ENCODE peak calls at places on chromosomes 12 and 14, in six cellular contexts. P is stomach, V is uterus, T is adrenal gland, U is esophagus squamous epithelium, Z is gastrocnemius medialis. Y is an unnamed sample.

GRCh38 chr14:59852350-59852749 is 18.2 kb downstream of the RTN1 start:
- DNase-seq in P (no peak), V (no peak), T (no peak), U (no peak), Z (no peak), Y (no peak)

GRCh38 chr14:37466623-37467088 is 128.4 kb downstream of the FOXA1 start:
- DNase-seq in P (no peak), V (no peak), T (no peak), U (no peak), Z (no peak), Y (no peak)

GRCh38 chr14:71491925-71492324 is 440.3 kb upstream of the RGS6 start:
- DNase-seq in P (no peak), V (no peak), T (peak; percentile 60), U (no peak), Z (no peak), Y (no peak)

GRCh38 chr14:95011449-95012020 is 145.8 kb downstream of the DICER1 start:
- DNase-seq in P (no peak), V (no peak), T (no peak), U (no peak), Z (no peak), Y (no peak)

GRCh38 chr14:50542941-50543418 is 10.6 kb upstream of the MAP4K5 start:
- DNase-seq in P (peak; percentile 38), V (no peak), T (no peak), U (no peak), Z (peak; percentile 6), Y (no peak)

GRCh38 chr12:51752490-51752889 is 96.0 kb downstream of the FIGNL2 start:
- DNase-seq in P (peak; percentile 30), V (peak; percentile 31), T (peak; percentile 40), U (no peak), Z (no peak), Y (peak; percentile 71)

GRCh38 chr12:85955127-85955526 is 81.0 kb downstream of the NTS start:
- DNase-seq in P (no peak), V (no peak), T (no peak), U (no peak), Z (no peak), Y (no peak)

GRCh38 chr12:47507221-47507620 is 198.6 kb downstream of the RPAP3 start:
- DNase-seq in P (no peak), V (no peak), T (no peak), U (no peak), Z (no peak), Y (no peak)

GRCh38 chr12:75986001-75986739 is 45.4 kb downstream of the PHLDA1 start:
- DNase-seq in P (no peak), V (no peak), T (no peak), U (no peak), Z (no peak), Y (no peak)

GRCh38 chr12:1796515-1797010 is 23.8 kb upstream of the LRTM2 start:
- DNase-seq in P (peak; percentile 45), V (peak; percentile 44), T (peak; percentile 35), U (no peak), Z (no peak), Y (no peak)

GRCh38 chr14:101174980-101175606 is 271.6 kb upstream of the RTL1 start:
- DNase-seq in P (no peak), V (no peak), T (no peak), U (no peak), Z (no peak), Y (no peak)

GRCh38 chr12:123004287-123004686 is 23.8 kb downstream of the ARL6IP4 start:
- DNase-seq in P (no peak), V (no peak), T (no peak), U (no peak), Z (no peak), Y (no peak)

GRCh38 chr12:89073027-89073398 is 279.3 kb downstream of the DUSP6 start:
- DNase-seq in P (no peak), V (no peak), T (no peak), U (no peak), Z (no peak), Y (no peak)

GRCh38 chr12:80936642-80937390 is 918 bp downstream of the LIN7A start:
- DNase-seq in P (peak; percentile 27), V (peak; percentile 44), T (no peak), U (no peak), Z (no peak), Y (peak; percentile 80)

GRCh38 chr12:70927356-70927755 is 6.8 kb upstream of the PTPRR start:
- DNase-seq in P (no peak), V (no peak), T (no peak), U (no peak), Z (no peak), Y (no peak)

GRCh38 chr14:101707285-101707842 is 54.1 kb upstream of the PPP2R5C start:
- DNase-seq in P (no peak), V (peak; percentile 44), T (peak; percentile 64), U (no peak), Z (peak; percentile 32), Y (no peak)

GRCh38 chr12:96211989-96212388 is 17.8 kb downstream of the ELK3 start:
- DNase-seq in P (no peak), V (no peak), T (no peak), U (no peak), Z (no peak), Y (no peak)

GRCh38 chr12:13114251-13115052 is 11.0 kb upstream of the GSG1 start:
- DNase-seq in P (no peak), V (no peak), T (no peak), U (no peak), Z (no peak), Y (no peak)

GRCh38 chr14:22884721-22885523 is 1.9 kb downstream of the REM2 start:
- DNase-seq in P (no peak), V (no peak), T (no peak), U (no peak), Z (no peak), Y (no peak)

GRCh38 chr14:22887260-22887989 is 4.4 kb downstream of the REM2 start:
- DNase-seq in P (peak; percentile 78), V (peak; percentile 52), T (peak; percentile 76), U (no peak), Z (no peak), Y (no peak)

GRCh38 chr14:22887990-22888378 is 5.0 kb downstream of the REM2 start:
- DNase-seq in P (no peak), V (no peak), T (no peak), U (no peak), Z (no peak), Y (no peak)

GRCh38 chr14:22885975-22886374 is 3.0 kb downstream of the REM2 start:
- DNase-seq in P (no peak), V (no peak), T (no peak), U (no peak), Z (no peak), Y (no peak)

DNA sequence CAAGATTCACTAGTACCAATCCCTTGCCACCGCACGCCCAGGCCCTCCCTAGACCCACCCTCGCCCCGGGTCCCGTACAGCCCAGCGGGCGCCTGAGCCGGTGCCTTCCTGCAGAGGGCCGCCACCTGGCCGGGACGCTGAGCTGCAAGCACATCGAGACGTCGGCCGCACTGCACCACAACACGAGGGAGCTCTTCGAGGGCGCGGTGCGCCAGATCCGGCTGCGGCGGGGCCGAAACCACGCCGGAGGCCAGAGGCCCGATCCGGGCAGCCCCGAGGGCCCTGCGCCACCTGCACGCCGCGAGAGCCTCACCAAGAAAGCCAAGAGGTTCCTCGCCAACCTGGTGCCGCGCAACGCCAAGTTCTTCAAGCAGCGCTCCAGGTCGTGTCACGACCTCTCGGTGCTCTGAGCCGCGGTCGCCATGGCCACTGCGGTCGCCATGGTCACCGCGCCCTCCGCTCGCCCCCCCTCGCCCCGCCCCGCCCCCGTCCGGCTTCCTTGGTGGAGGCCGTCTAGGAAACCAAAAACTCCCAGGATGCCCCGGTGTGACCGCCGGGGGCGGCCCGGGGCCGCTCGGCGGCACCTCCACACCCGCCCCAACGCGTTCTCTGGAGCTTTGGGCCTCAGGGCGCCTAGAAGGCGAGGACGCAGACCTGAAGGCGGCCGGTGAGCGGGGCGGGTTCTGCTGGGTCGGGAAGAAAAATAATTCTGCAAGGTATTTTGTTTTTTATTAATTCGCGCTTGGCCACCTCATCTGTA is 3.7 kb downstream of the REM2 start:
- DNase-seq in P (peak; percentile 85), V (peak; percentile 80), T (peak; percentile 79), U (no peak), Z (peak; percentile 14), Y (peak; percentile 88)
- TF ChIP-seq POLR2A in P (no peak), V (peak; percentile 35), T (peak; percentile 21), U (no peak), Z (no peak), Y (no peak)

DNA sequence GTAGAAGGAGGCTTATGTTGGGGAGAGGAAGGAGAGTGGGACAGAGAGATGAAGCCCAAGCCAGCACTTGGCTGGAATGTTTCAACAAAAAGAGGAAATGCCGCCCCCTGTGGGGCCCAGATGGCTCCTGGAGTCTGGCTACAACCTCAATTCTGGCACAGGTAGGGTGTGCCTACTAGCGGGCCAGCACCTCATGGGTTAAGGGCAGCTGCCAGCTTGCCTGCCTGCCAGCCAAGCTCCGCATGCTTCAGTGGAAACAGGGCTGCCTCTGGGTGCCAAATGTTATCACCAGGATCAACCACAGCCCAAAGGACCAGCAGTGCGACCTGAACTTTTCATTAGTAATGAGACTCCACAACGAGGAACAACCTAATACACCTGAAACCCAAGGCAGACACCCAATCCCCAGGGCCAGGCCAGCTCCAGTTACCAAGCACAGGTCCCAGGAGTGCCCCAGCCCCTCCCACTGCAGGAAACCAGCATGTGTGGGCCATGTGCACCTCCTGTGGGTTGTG is 11.3 kb downstream of the RAB15 start:
- DNase-seq in P (peak; percentile 85), V (no peak), T (no peak), U (no peak), Z (no peak), Y (no peak)
- TF ChIP-seq POLR2A in P (no peak), V (no peak), T (no peak), U (no peak), Z (no peak), Y (no peak)

GRCh38 chr12:91381309-91381804 is 198.7 kb upstream of the DCN start:
- DNase-seq in P (peak; percentile 48), V (peak; percentile 38), T (peak; percentile 75), U (no peak), Z (no peak), Y (no peak)

GRCh38 chr12:91380651-91381050 is 198.0 kb upstream of the DCN start:
- DNase-seq in P (no peak), V (no peak), T (no peak), U (no peak), Z (no peak), Y (no peak)

GRCh38 chr12:91383106-91383505 is 200.5 kb upstream of the DCN start:
- DNase-seq in P (no peak), V (peak; percentile 20), T (no peak), U (no peak), Z (no peak), Y (no peak)

GRCh38 chr12:91384391-91384790 is 201.8 kb upstream of the DCN start:
- DNase-seq in P (no peak), V (no peak), T (no peak), U (no peak), Z (no peak), Y (no peak)

DNA sequence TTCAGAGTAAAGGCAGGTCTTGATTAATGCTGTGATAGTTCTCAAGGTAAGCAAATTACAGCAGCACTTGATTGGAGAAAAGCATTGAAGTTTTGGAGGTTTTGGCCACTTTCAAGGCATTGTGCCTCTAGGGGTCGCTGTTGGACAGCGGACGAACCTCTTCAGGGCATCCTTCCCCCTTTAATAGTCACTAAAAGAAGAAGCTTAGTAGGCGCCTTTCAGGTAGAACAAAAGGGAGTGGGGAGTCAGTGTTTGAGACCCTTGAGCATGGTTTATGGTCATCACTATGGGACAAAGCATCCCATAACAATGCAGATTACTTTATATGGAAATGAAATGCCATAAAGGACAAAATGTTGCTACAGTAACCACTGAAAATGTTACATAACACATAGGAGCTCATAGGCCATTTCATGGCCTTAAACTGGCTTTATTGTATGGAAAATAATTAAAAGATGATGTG is 199.5 kb upstream of the DCN start:
- DNase-seq in P (peak; percentile 87), V (peak; percentile 84), T (peak; percentile 70), U (no peak), Z (peak; percentile 43), Y (peak; percentile 83)
- TF ChIP-seq POLR2A in P (no peak), V (no peak), T (no peak), U (no peak), Z (no peak), Y (no peak)

GRCh38 chr14:104794099-104794498 is 1.4 kb downstream of the AKT1 start:
- DNase-seq in P (peak; percentile 52), V (no peak), T (peak; percentile 78), U (no peak), Z (no peak), Y (no peak)
- TF ChIP-seq POLR2A in P (no peak), V (no peak), T (no peak), U (no peak), Z (no peak), Y (no peak)

Y was measured in suprapubic skin.